ENCODE peak calls at places on chromosomes 4 and X, in eight cellular contexts. N is CD8-positive, alpha-beta T cell; D is H9; Q is cardiac muscle cell; L is tibial nerve; C is uterus; U is stomach; E is fibroblast of lung. M is an unnamed sample.

GRCh38 chr4:117560329-117560728 is 474.0 kb upstream of the NDST3 start:
- DNase-seq in N (no peak), D (no peak), Q (peak; percentile 6), L (no peak), C (no peak), U (no peak), E (peak; percentile 41), M (no peak)

GRCh38 chr4:55358668-55359067 is 12.6 kb downstream of the SRD5A3 start:
- DNase-seq in N (no peak), D (no peak), Q (peak; percentile 71), L (no peak), C (peak; percentile 29), U (no peak), E (peak; percentile 84), M (no peak)

GRCh38 chr4:150152764-150153163 is 74.5 kb downstream of the DCLK2 start:
- DNase-seq in N (no peak), D (no peak), Q (peak; percentile 53), L (no peak), C (no peak), U (no peak), E (peak; percentile 94), M (no peak)

GRCh38 chr4:8322794-8323704 is 53.5 kb downstream of the HTRA3 start:
- DNase-seq in N (no peak), D (peak; percentile 16), Q (no peak), L (no peak), C (no peak), U (peak; percentile 5), E (no peak), M (no peak)

GRCh38 chr4:165505991-165506779 is 127.4 kb downstream of the CPE start:
- DNase-seq in N (no peak), D (no peak), Q (peak; percentile 92), L (no peak), C (no peak), U (no peak), E (peak; percentile 70), M (no peak)

GRCh38 chr4:44342800-44343199 is 105.8 kb downstream of the KCTD8 start:
- DNase-seq in N (no peak), D (no peak), Q (no peak), L (no peak), C (no peak), U (no peak), E (no peak), M (no peak)

GRCh38 chrX:17535229-17535628 is 160.2 kb downstream of the NHS start:
- DNase-seq in N (no peak), D (peak; percentile 56), Q (peak; percentile 47), L (no peak), C (no peak), U (peak; percentile 28), E (no peak), M (no peak)

GRCh38 chr4:186266699-186267467 is 894 bp downstream of the F11 start:
- DNase-seq in N (no peak), D (peak; percentile 66), Q (peak; percentile 47), L (no peak), C (no peak), U (no peak), E (peak; percentile 13), M (no peak)

GRCh38 chr4:74125072-74125471 is 26.1 kb upstream of the CXCL2 start:
- DNase-seq in N (no peak), D (no peak), Q (no peak), L (no peak), C (no peak), U (no peak), E (no peak), M (no peak)

GRCh38 chrX:133005038-133005437 is 46.6 kb upstream of the HS6ST2 start:
- DNase-seq in N (no peak), D (no peak), Q (peak; percentile 13), L (no peak), C (no peak), U (no peak), E (peak; percentile 6), M (no peak)

GRCh38 chrX:76253432-76253831 is 80.6 kb downstream of the PBDC1 start:
- DNase-seq in N (peak; percentile 3), D (peak; percentile 38), Q (peak; percentile 53), L (no peak), C (peak; percentile 21), U (peak; percentile 28), E (peak; percentile 18), M (no peak)

GRCh38 chr4:88320780-88321373 is 36.5 kb upstream of the PPM1K start:
- DNase-seq in N (peak; percentile 13), D (peak; percentile 28), Q (peak; percentile 40), L (no peak), C (no peak), U (peak; percentile 30), E (peak; percentile 66), M (no peak)

GRCh38 chrX:118807151-118808017 is 16.2 kb upstream of the ZCCHC12 start:
- DNase-seq in N (no peak), D (peak; percentile 48), Q (peak; percentile 68), L (no peak), C (peak; percentile 34), U (peak; percentile 35), E (peak; percentile 24), M (peak; percentile 12)

GRCh38 chr4:16122784-16123183 is 39.0 kb upstream of the PROM1 start:
- DNase-seq in N (no peak), D (no peak), Q (no peak), L (no peak), C (no peak), U (no peak), E (no peak), M (no peak)

GRCh38 chr4:113684534-113685091 is 76.9 kb downstream of the CAMK2D start:
- DNase-seq in N (no peak), D (peak; percentile 30), Q (peak; percentile 42), L (no peak), C (peak; percentile 25), U (peak; percentile 31), E (peak; percentile 74), M (peak; percentile 83)

GRCh38 chr4:98421106-98421505 is 159.9 kb downstream of the RAP1GDS1 start:
- DNase-seq in N (no peak), D (no peak), Q (peak; percentile 25), L (no peak), C (no peak), U (no peak), E (peak; percentile 93), M (no peak)

GRCh38 chrX:47664737-47665136 is 5.8 kb upstream of the UXT start:
- DNase-seq in N (no peak), D (no peak), Q (peak; percentile 55), L (no peak), C (no peak), U (no peak), E (peak; percentile 41), M (no peak)

GRCh38 chr4:97216031-97216430 is 927.2 kb downstream of the STPG2 start:
- DNase-seq in N (no peak), D (no peak), Q (no peak), L (no peak), C (no peak), U (no peak), E (no peak), M (no peak)

GRCh38 chr4:53861856-53862610 is 202.4 kb downstream of the CHIC2 start:
- DNase-seq in N (no peak), D (no peak), Q (peak; percentile 91), L (peak; percentile 21), C (peak; percentile 71), U (no peak), E (peak; percentile 94), M (peak; percentile 41)

GRCh38 chr4:33357121-33357520 is 2637.0 kb downstream of the PCDH7 start:
- DNase-seq in N (no peak), D (no peak), Q (no peak), L (no peak), C (no peak), U (no peak), E (no peak), M (no peak)

GRCh38 chrX:63283331-63283730 is 67.8 kb downstream of the SPIN4 start:
- DNase-seq in N (no peak), D (no peak), Q (no peak), L (no peak), C (no peak), U (no peak), E (no peak), M (no peak)

GRCh38 chrX:42269186-42269585 is 345.8 kb upstream of the CASK start:
- DNase-seq in N (no peak), D (no peak), Q (peak; percentile 60), L (no peak), C (no peak), U (no peak), E (no peak), M (no peak)

GRCh38 chr4:76430519-76431388 is 4.3 kb upstream of the SHROOM3 start:
- DNase-seq in N (no peak), D (no peak), Q (peak; percentile 74), L (no peak), C (no peak), U (no peak), E (peak; percentile 50), M (no peak)

GRCh38 chr4:125317526-125317880 is 2.7 kb downstream of the FAT4 start:
- DNase-seq in N (no peak), D (peak; percentile 72), Q (peak; percentile 62), L (peak; percentile 25), C (peak; percentile 34), U (no peak), E (peak; percentile 55), M (peak; percentile 35)

GRCh38 chr4:90184560-90184959 is 57.4 kb downstream of the CCSER1 start:
- DNase-seq in N (no peak), D (no peak), Q (no peak), L (no peak), C (no peak), U (no peak), E (no peak), M (no peak)

GRCh38 chr4:38781854-38782261 is 932 bp downstream of the TLR10 start:
- DNase-seq in N (no peak), D (no peak), Q (no peak), L (no peak), C (no peak), U (no peak), E (no peak), M (no peak)

GRCh38 chr4:55754754-55755350 is 64.7 kb upstream of the EXOC1L start:
- DNase-seq in N (no peak), D (no peak), Q (peak; percentile 73), L (no peak), C (no peak), U (no peak), E (peak; percentile 74), M (no peak)

GRCh38 chr4:94527556-94528233 is 76.0 kb downstream of the PDLIM5 start:
- DNase-seq in N (no peak), D (no peak), Q (no peak), L (no peak), C (no peak), U (no peak), E (no peak), M (no peak)
- H3K4me1 ChIP-seq in N (no peaks in the 10 kb centered on the region), D (no peaks in the 10 kb centered on the region), Q (peaks cover 47% of the 10 kb centered on the region), L (peaks cover 65% of the 10 kb centered on the region), C (peaks cover 10% of the 10 kb centered on the region), U (peaks cover 62% of the 10 kb centered on the region), E (peaks cover 11% of the 10 kb centered on the region), M (peaks cover 3% of the 10 kb centered on the region)

GRCh38 chr4:134024251-134024650 is 177.3 kb downstream of the PABPC4L start:
- DNase-seq in N (no peak), D (no peak), Q (peak; percentile 12), L (no peak), C (no peak), U (no peak), E (peak; percentile 24), M (no peak)
- TF ChIP-seq CTCF in N (no peak), D (peak; percentile 69), Q (peak; percentile 28), L (no peak), C (no peak), U (no peak), E (peak; percentile 4), M (peak; percentile 21)

GRCh38 chr4:10093801-10094552 is 22.6 kb downstream of the WDR1 start:
- DNase-seq in N (peak; percentile 30), D (no peak), Q (peak; percentile 98), L (no peak), C (no peak), U (no peak), E (peak; percentile 98), M (peak; percentile 69)
- H3K4me1 ChIP-seq in N (peaks cover 75% of the 10 kb centered on the region), D (no peaks in the 10 kb centered on the region), Q (peaks cover 56% of the 10 kb centered on the region), L (peaks cover 77% of the 10 kb centered on the region), C (peaks cover 38% of the 10 kb centered on the region), U (peaks cover 92% of the 10 kb centered on the region), E (peaks cover 47% of the 10 kb centered on the region), M (peaks cover 25% of the 10 kb centered on the region)

GRCh38 chr4:143343276-143343831 is 6.7 kb downstream of the GAB1 start:
- DNase-seq in N (no peak), D (no peak), Q (no peak), L (no peak), C (no peak), U (no peak), E (no peak), M (no peak)
- TF ChIP-seq CTCF in N (no peak), D (no peak), Q (no peak), L (no peak), C (no peak), U (no peak), E (no peak), M (no peak)